ENCODE peak calls at places on chromosomes 4 and X, in five cellular contexts. U is Peyer's patch, O is stromal cell of bone marrow, P is breast epithelium, H is left colon. W is an unnamed sample.

GRCh38 chr4:120921456-120922389 is 803 bp downstream of the PRDM5 start:
- DNase-seq in U (peak; percentile 72), H (peak; percentile 64), P (peak; percentile 53), O (peak; percentile 38), W (peak; percentile 86)

GRCh38 chrX:71558920-71559319 is 19.3 kb upstream of the GCNA start:
- DNase-seq in P (no peak), U (no peak), H (no peak), O (no peak), W (no peak)

GRCh38 chr4:18816228-18816891 is 794.8 kb upstream of the LCORL start:
- DNase-seq in P (no peak), H (no peak), O (no peak), U (no peak), W (no peak)

GRCh38 chr4:110483516-110483915 is 7.6 kb downstream of the ENPEP start:
- DNase-seq in P (no peak), O (no peak), U (no peak), H (no peak), W (no peak)

GRCh38 chrX:1658083-1658463 is 43.2 kb downstream of the ASMT start:
- DNase-seq in H (no peak), O (no peak), P (no peak), U (no peak), W (no peak)

GRCh38 chr4:77715414-77716290 is 103.5 kb downstream of the CNOT6L start:
- DNase-seq in O (no peak), H (no peak), P (no peak), U (no peak), W (no peak)

GRCh38 chr4:186536285-186536684 is 19.1 kb downstream of the MTNR1A start:
- DNase-seq in H (no peak), U (no peak), O (no peak), P (no peak), W (no peak)

GRCh38 chrX:118795528-118795927 is 28.1 kb upstream of the ZCCHC12 start:
- DNase-seq in U (no peak), H (no peak), P (no peak), O (no peak), W (no peak)

GRCh38 chrX:154140742-154141141 is 3.3 kb upstream of the OPN1LW start:
- DNase-seq in O (no peak), P (no peak), H (no peak), U (no peak), W (no peak)

GRCh38 chrX:132716006-132716405 is 227.2 kb upstream of the MBNL3 start:
- DNase-seq in O (no peak), P (no peak), U (no peak), H (no peak), W (no peak)

GRCh38 chrX:20383487-20383886 is 116.8 kb upstream of the RPS6KA3 start:
- DNase-seq in P (no peak), O (no peak), H (no peak), U (no peak), W (no peak)

GRCh38 chr4:95284668-95285067 is 264.1 kb downstream of the UNC5C start:
- DNase-seq in O (no peak), H (no peak), U (no peak), P (no peak), W (no peak)

GRCh38 chrX:34341258-34341657 is 209.1 kb upstream of the FAM47A start:
- DNase-seq in U (no peak), O (no peak), H (no peak), P (no peak), W (no peak)

GRCh38 chrX:153336128-153336894 is 2.4 kb downstream of the ZNF275 start:
- DNase-seq in O (no peak), P (no peak), U (peak; percentile 47), H (no peak), W (no peak)

GRCh38 chr4:52931238-52931637 is 69.1 kb downstream of the RASL11B start:
- DNase-seq in O (no peak), H (no peak), U (no peak), P (no peak), W (no peak)

GRCh38 chr4:170529760-170530440 is 440.1 kb upstream of the AADAT start:
- DNase-seq in H (no peak), U (no peak), O (no peak), P (no peak), W (no peak)

GRCh38 chr4:106303548-106303947 is 12.5 kb downstream of the TBCK start:
- DNase-seq in P (no peak), H (no peak), O (no peak), U (no peak), W (no peak)

GRCh38 chr4:98508825-98509539 is 149.4 kb downstream of the TSPAN5 start:
- DNase-seq in P (no peak), U (no peak), H (no peak), O (no peak), W (no peak)

GRCh38 chr4:69617083-69617694 is 22.3 kb downstream of the UGT2A2 start:
- DNase-seq in H (no peak), O (peak; percentile 7), U (no peak), P (no peak), W (no peak)

GRCh38 chr4:156547439-156547838 is 424.2 kb downstream of the PDGFC start:
- DNase-seq in O (peak; percentile 92), P (no peak), U (no peak), H (no peak), W (no peak)